ENCODE peak calls at places on chromosomes 16 and 17, in seven cellular contexts. K is PC-3, P is omental fat pad, Q is AG09319, N is Calu3, X is MM.1S, C is lung. I is an unnamed sample.

GRCh38 chr16:49537924-49538455 is 164.4 kb downstream of the C16orf78 start:
- DNase-seq in K (no peak), P (no peak), Q (no peak), N (no peak), X (no peak), C (no peak), I (no peak)

GRCh38 chr17:70318061-70318460 is 148.7 kb downstream of the KCNJ2 start:
- DNase-seq in K (no peak), P (no peak), Q (no peak), N (no peak), X (no peak), C (no peak), I (no peak)

GRCh38 chr17:34370997-34371395 is 8.0 kb upstream of the CCL1 start:
- DNase-seq in K (peak; percentile 4), P (no peak), Q (no peak), N (no peak), X (peak; percentile 89), C (no peak), I (no peak)

GRCh38 chr17:73820686-73821448 is 176.6 kb upstream of the SDK2 start:
- DNase-seq in K (no peak), P (no peak), Q (no peak), N (no peak), X (no peak), C (no peak), I (no peak)

GRCh38 chr16:64882385-64882784 is 239.5 kb downstream of the CDH11 start:
- DNase-seq in K (no peak), P (no peak), Q (no peak), N (no peak), X (no peak), C (no peak), I (no peak)

GRCh38 chr17:79608729-79609039 is 2.2 kb downstream of the RBFOX3 start:
- DNase-seq in K (no peak), P (no peak), Q (no peak), N (no peak), X (no peak), C (no peak), I (no peak)

GRCh38 chr16:73047221-73047535 is 750 bp downstream of the ZFHX3 start:
- DNase-seq in K (no peak), P (no peak), Q (no peak), N (no peak), X (no peak), C (no peak), I (no peak)

GRCh38 chr17:45228985-45229517 is 7.4 kb downstream of the FMNL1 start:
- DNase-seq in K (peak; percentile 77), P (peak; percentile 80), Q (peak; percentile 79), N (peak; percentile 58), X (peak; percentile 83), C (peak; percentile 92), I (peak; percentile 90)

GRCh38 chr16:10577305-10578202 is 2.8 kb downstream of the EMP2 start:
- DNase-seq in K (peak; percentile 41), P (no peak), Q (peak; percentile 11), N (peak; percentile 34), X (peak; percentile 85), C (no peak), I (no peak)

GRCh38 chr17:44278006-44278405 is 10.1 kb upstream of the SLC4A1 start:
- DNase-seq in K (no peak), P (no peak), Q (no peak), N (no peak), X (no peak), C (no peak), I (peak; percentile 4)

GRCh38 chr16:52540910-52541309 is 6.0 kb downstream of the TOX3 start:
- DNase-seq in K (no peak), P (no peak), Q (no peak), N (no peak), X (no peak), C (no peak), I (no peak)

GRCh38 chr17:45172232-45172540 is 10.5 kb downstream of the HEXIM2 start:
- DNase-seq in K (no peak), P (no peak), Q (no peak), N (no peak), X (no peak), C (no peak), I (no peak)

GRCh38 chr17:1067282-1067956 is 70.5 kb downstream of the TIMM22 start:
- DNase-seq in K (peak; percentile 36), P (no peak), Q (no peak), N (peak; percentile 68), X (no peak), C (peak; percentile 64), I (no peak)

GRCh38 chr16:89371968-89372634 is 118.3 kb downstream of the ANKRD11 start:
- DNase-seq in K (no peak), P (no peak), Q (no peak), N (no peak), X (no peak), C (no peak), I (no peak)

GRCh38 chr17:66938656-66939055 is 25.9 kb upstream of the CACNG4 start:
- DNase-seq in K (no peak), P (no peak), Q (no peak), N (no peak), X (no peak), C (no peak), I (no peak)

GRCh38 chr16:2208308-2208707 is 2.4 kb downstream of the BRICD5 start:
- DNase-seq in K (no peak), P (no peak), Q (no peak), N (no peak), X (no peak), C (no peak), I (no peak)

GRCh38 chr17:10681866-10682446 is 15.4 kb downstream of the SCO1 start:
- DNase-seq in K (no peak), P (no peak), Q (no peak), N (no peak), X (no peak), C (no peak), I (no peak)

GRCh38 chr17:76252040-76252954 is 12.0 kb upstream of the RNF157 start:
- DNase-seq in K (peak; percentile 100), P (peak; percentile 29), Q (peak; percentile 87), N (peak; percentile 75), X (no peak), C (no peak), I (peak; percentile 33)

GRCh38 chr16:15996432-15997109 is 47.2 kb downstream of the ABCC1 start:
- DNase-seq in K (peak; percentile 76), P (peak; percentile 41), Q (peak; percentile 61), N (peak; percentile 55), X (no peak), C (peak; percentile 74), I (no peak)
- TF ChIP-seq CTCF in K (no peak), P (no peak), Q (no peak), N (no peak), X (no peak), C (no peak), I (no peak)

DNA sequence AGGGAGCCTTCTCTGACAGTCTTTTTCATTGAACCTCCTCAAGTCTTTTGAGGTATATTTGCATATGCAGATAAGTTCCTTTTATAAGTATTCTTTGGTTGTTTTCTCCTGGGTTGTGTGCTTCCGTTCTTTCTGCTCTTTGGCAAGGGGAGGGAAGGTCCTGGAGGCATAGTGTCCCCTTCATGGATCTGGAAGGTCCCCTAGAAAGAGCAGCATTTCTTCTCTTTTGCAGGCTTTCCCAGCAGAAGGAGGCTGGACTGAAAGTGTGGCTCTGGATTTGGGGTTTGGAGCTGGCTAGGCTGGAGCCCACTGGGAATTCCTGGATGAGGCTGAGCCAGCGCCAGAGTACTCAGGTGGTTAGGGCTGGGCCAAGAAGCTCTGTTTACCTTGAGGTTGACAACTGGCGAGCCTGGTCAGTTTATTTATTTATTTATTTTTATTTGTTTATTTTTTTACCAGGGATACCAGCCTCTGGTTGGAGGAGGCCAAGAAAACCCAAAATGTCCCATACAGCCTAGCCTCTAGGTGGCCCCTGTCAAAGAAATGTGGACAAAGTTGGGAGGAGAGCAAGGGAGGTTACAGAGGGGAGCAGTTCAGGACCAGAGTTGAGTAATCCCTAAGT is 5.4 kb upstream of the TOP2A start:
- DNase-seq in K (peak; percentile 51), P (no peak), Q (no peak), N (peak; percentile 73), X (no peak), C (no peak), I (no peak)
- TF ChIP-seq CTCF in K (peak; percentile 41), P (no peak), Q (no peak), N (no peak), X (no peak), C (no peak), I (no peak)

GRCh38 chr17:7293131-7293557 is 1.3 kb downstream of the YBX2 start:
- DNase-seq in K (no peak), P (no peak), Q (no peak), N (no peak), X (no peak), C (no peak), I (peak; percentile 12)

GRCh38 chr17:7294614-7295153 is at the start of gene YBX2:
- DNase-seq in K (peak; percentile 49), P (peak; percentile 37), Q (no peak), N (peak; percentile 68), X (peak; percentile 58), C (no peak), I (peak; percentile 89)

GRCh38 chr17:7295230-7296180 is 1.1 kb upstream of the YBX2 start:
- DNase-seq in K (peak; percentile 47), P (no peak), Q (no peak), N (no peak), X (no peak), C (no peak), I (no peak)

GRCh38 chr17:7293821-7294613 is 422 bp downstream of the YBX2 start:
- DNase-seq in K (no peak), P (no peak), Q (no peak), N (no peak), X (no peak), C (no peak), I (no peak)

GRCh38 chr17:7296189-7296861 is 1.9 kb upstream of the YBX2 start:
- DNase-seq in K (peak; percentile 83), P (no peak), Q (no peak), N (peak; percentile 86), X (peak; percentile 71), C (peak; percentile 77), I (peak; percentile 91)
- TF ChIP-seq CTCF in K (peak; percentile 86), P (peak; percentile 54), Q (peak; percentile 64), N (peak; percentile 73), X (peak; percentile 88), C (peak; percentile 96), I (peak; percentile 94)

GRCh38 chr16:57986196-57986595 is 14.3 kb downstream of the ZNF319 start:
- DNase-seq in K (no peak), P (no peak), Q (no peak), N (no peak), X (no peak), C (no peak), I (no peak)

GRCh38 chr16:57992084-57992483 is 8.4 kb downstream of the ZNF319 start:
- DNase-seq in K (no peak), P (no peak), Q (no peak), N (no peak), X (no peak), C (no peak), I (no peak)

GRCh38 chr16:57991551-57992059 is 8.9 kb downstream of the ZNF319 start:
- DNase-seq in K (no peak), P (no peak), Q (no peak), N (no peak), X (no peak), C (no peak), I (no peak)

GRCh38 chr16:57987441-57988177 is 12.9 kb downstream of the ZNF319 start:
- DNase-seq in K (no peak), P (no peak), Q (no peak), N (no peak), X (no peak), C (no peak), I (no peak)

DNA sequence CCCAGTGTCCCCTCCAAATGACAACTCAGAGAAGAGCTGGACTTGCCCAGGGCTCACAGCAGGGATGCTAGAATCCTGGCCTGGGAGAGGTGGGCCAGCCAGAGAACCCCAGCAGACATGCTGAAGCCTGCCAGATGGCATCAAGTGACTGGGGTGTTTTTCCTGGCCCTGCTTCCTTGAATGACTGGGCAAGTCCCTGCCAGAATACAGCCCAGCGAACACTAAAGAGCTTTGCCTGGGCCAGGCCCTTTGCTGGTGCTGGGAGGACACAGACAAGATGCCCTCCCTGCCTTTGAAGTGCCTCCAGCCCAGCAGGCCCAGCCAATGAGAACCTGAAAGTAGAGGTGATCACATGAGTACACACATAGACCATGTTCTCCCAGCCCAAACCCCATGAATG is 11.5 kb downstream of the ZNF319 start:
- DNase-seq in K (no peak), P (no peak), Q (no peak), N (no peak), X (no peak), C (no peak), I (no peak)
- TF ChIP-seq CTCF in K (no peak), P (no peak), Q (no peak), N (no peak), X (no peak), C (no peak), I (no peak)